ENCODE peak calls at places on chromosome 21, in four cellular contexts. Q is H9, J is foreskin fibroblast, S is right atrium auricular region. F is an unnamed sample.

GRCh38 chr21:43375006-43375826 is 51.7 kb downstream of the SIK1 start:
- DNase-seq in Q (no peak), J (no peak), S (no peak), F (no peak)

GRCh38 chr21:28253378-28253777 is 739.3 kb downstream of the LTN1 start:
- DNase-seq in Q (no peak), J (peak; percentile 83), S (no peak), F (no peak)

GRCh38 chr21:16535100-16535418 is 805.3 kb downstream of the USP25 start:
- DNase-seq in Q (no peak), J (peak; percentile 87), S (peak; percentile 92), F (peak; percentile 45)

GRCh38 chr21:39966786-39967185 is 99.5 kb downstream of the PCP4 start:
- DNase-seq in Q (no peak), J (no peak), S (no peak), F (no peak)

GRCh38 chr21:26116456-26117011 is 54.0 kb downstream of the APP start:
- DNase-seq in Q (no peak), J (peak; percentile 78), S (no peak), F (peak; percentile 50)

GRCh38 chr21:29302340-29302991 is 3.7 kb downstream of the BACH1 start:
- DNase-seq in Q (no peak), J (peak; percentile 19), S (no peak), F (no peak)

GRCh38 chr21:30515681-30516080 is 13.7 kb upstream of the KRTAP19-5 start:
- DNase-seq in Q (no peak), J (no peak), S (no peak), F (no peak)

GRCh38 chr21:33854604-33855003 is 61.0 kb downstream of the ATP5PO start:
- DNase-seq in Q (no peak), J (peak; percentile 55), S (no peak), F (no peak)

GRCh38 chr21:16570196-16570595 is 840.4 kb downstream of the USP25 start:
- DNase-seq in Q (no peak), J (no peak), S (no peak), F (no peak)

GRCh38 chr21:27269646-27270045 is 302.8 kb upstream of the ADAMTS5 start:
- DNase-seq in Q (no peak), J (peak; percentile 93), S (no peak), F (peak; percentile 68)

GRCh38 chr21:39313457-39314154 is at the start of gene BRWD1:
- DNase-seq in Q (peak; percentile 78), J (peak; percentile 93), S (peak; percentile 73), F (peak; percentile 74)

GRCh38 chr21:33069994-33070811 is at the start of gene OLIG1:
- DNase-seq in Q (peak; percentile 82), J (peak; percentile 34), S (no peak), F (no peak)

GRCh38 chr21:38273745-38274544 is 17.2 kb downstream of the KCNJ15 start:
- DNase-seq in Q (no peak), J (no peak), S (no peak), F (no peak)

GRCh38 chr21:45547211-45547900 is 5.1 kb upstream of the SLC19A1 start:
- DNase-seq in Q (no peak), J (no peak), S (no peak), F (no peak)

GRCh38 chr21:15390049-15390448 is 325.2 kb upstream of the NRIP1 start:
- DNase-seq in Q (no peak), J (no peak), S (no peak), F (no peak)

GRCh38 chr21:26391166-26391565 is 181.9 kb downstream of the CYYR1 start:
- DNase-seq in Q (no peak), J (peak; percentile 50), S (no peak), F (no peak)

GRCh38 chr21:25907573-25908275 is 173.0 kb downstream of the GABPA start:
- DNase-seq in Q (no peak), J (no peak), S (no peak), F (no peak)

GRCh38 chr21:46121286-46122221 is 23.6 kb downstream of the COL6A2 start:
- DNase-seq in Q (peak; percentile 15), J (no peak), S (no peak), F (no peak)

GRCh38 chr21:16072692-16073091 is 342.9 kb downstream of the USP25 start:
- DNase-seq in Q (no peak), J (peak; percentile 94), S (no peak), F (peak; percentile 70)

DNA sequence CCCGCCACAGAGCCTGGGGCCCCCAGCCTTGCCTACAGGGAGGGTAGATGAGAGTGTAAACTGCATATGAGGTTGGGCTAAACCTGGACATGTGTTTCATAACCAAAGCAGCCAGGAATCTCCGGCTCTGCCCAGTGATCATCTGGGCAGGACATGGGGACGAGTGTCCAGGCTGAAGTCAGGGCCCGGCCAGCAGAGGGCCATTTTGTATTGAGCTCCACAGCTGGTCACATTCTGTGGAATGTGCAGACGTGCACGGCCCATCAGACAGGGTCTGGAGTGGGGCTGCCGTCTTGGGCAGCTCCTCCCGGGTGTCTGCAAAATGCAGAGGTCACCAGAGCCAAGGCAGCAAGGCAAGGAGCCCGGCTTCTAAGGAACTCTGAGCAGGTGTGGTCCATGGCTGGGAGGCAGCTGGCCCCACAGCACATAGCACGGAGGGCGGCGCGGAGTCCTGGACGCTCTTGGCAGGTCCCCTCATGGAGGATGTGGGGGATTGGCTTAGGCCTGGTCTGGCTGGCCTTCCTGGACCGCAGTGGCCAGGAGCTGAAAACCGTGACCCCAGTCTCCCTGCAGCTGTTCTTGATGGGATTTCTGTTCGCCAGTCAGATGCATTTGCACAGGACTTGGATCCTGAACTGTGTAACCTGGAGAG is 6.3 kb downstream of the LRRC3 start:
- DNase-seq in Q (peak; percentile 25), J (peak; percentile 29), S (no peak), F (no peak)
- TF ChIP-seq CTCF in Q (no peak), J (no peak), S (peak; percentile 51), F (no peak)

GRCh38 chr21:36965720-36966065 is 776 bp downstream of the HLCS start:
- DNase-seq in Q (no peak), J (no peak), S (no peak), F (no peak)

GRCh38 chr21:36964832-36965719 is 1.4 kb downstream of the HLCS start:
- DNase-seq in Q (no peak), J (no peak), S (no peak), F (no peak)

GRCh38 chr21:36966846-36967657 is 583 bp upstream of the HLCS start:
- DNase-seq in Q (no peak), J (peak; percentile 38), S (no peak), F (no peak)

GRCh38 chr21:36964398-36964797 is 2.1 kb downstream of the HLCS start:
- DNase-seq in Q (no peak), J (no peak), S (no peak), F (no peak)

DNA sequence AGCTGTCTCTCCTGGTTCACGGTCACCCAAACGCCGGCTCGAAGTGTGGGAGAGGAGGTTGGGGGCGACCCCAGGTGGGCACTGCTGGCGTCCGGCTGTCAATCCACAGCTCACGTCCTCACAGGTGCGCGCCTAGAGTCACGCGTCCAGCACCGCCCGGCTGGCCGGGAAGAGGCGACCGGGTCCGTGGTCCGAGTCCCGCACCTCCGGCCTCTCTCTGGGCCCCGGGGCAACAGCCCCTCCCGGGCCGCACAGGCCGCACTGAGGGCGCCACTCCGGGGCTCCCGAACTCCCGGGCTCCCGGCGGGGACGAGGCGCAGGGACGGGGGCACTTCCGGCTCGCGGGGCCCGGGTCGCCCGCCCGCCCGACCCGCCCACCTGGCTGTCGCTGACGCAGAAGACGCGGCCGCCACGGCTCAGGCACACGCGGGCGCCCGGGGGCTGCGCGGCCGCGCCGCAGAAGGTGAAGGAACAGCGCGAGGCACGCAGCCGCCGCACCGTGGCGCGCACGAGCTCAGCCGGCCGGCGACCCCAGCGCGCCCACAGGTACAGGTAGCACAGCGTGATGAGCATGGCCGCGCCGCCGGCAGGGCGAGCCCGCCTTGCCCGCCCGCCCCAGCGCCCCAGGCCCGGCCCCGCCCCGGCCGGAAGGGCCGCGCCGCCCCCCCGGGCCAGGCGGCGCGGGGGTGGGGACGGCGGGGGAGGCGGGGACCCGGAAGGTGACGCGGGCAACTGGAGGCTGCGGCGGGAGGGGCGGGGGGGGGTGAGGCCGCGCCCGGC is at the start of gene HLCS:
- DNase-seq in Q (peak; percentile 79), J (peak; percentile 85), S (no peak), F (no peak)
- TF ChIP-seq CTCF in Q (peak; percentile 29), J (no peak), S (peak; percentile 41), F (peak; percentile 1)

GRCh38 chr21:41868062-41868710 is 11.0 kb downstream of the PRDM15 start:
- DNase-seq in Q (no peak), J (peak; percentile 84), S (no peak), F (no peak)
- TF ChIP-seq CTCF in Q (no peak), J (no peak), S (no peak), F (no peak)

GRCh38 chr21:31623664-31624063 is 35.8 kb upstream of the SOD1 start:
- DNase-seq in Q (no peak), J (no peak), S (no peak), F (no peak)
- TF ChIP-seq CTCF in Q (peak; percentile 62), J (no peak), S (no peak), F (no peak)